ENCODE peak calls at places on chromosomes 6 and 20, in four cellular contexts. T is WERI-Rb-1, E is lung, J is small intestine. H is an unnamed sample.

GRCh38 chr6:105994522-105995402 is 91.4 kb upstream of the PRDM1 start:
- DNase-seq in T (peak; percentile 25), E (peak; percentile 51), J (peak; percentile 53), H (peak; percentile 77)

GRCh38 chr6:107488875-107489635 is 862 bp upstream of the SOBP start:
- DNase-seq in T (peak; percentile 44), E (no peak), J (peak; percentile 20), H (peak; percentile 90)

GRCh38 chr6:144305985-144306384 is 20.9 kb downstream of the UTRN start:
- DNase-seq in T (no peak), E (peak; percentile 10), J (peak; percentile 10), H (no peak)

GRCh38 chr6:82494367-82494766 is 130.8 kb downstream of the TPBG start:
- DNase-seq in T (peak; percentile 66), E (no peak), J (no peak), H (no peak)

GRCh38 chr6:152387091-152387490 is 250.1 kb downstream of the SYNE1 start:
- DNase-seq in T (no peak), E (no peak), J (no peak), H (no peak)

GRCh38 chr6:151497935-151498726 is 4.3 kb downstream of the CCDC170 start:
- DNase-seq in T (no peak), E (no peak), J (peak; percentile 55), H (no peak)

GRCh38 chr6:163260111-163260895 is 154.2 kb upstream of the QKI start:
- DNase-seq in T (no peak), E (no peak), J (no peak), H (peak; percentile 91)

GRCh38 chr20:18645851-18646250 is 58.0 kb downstream of the DTD1 start:
- DNase-seq in T (no peak), E (no peak), J (no peak), H (no peak)

GRCh38 chr6:52022675-52023074 is 64.7 kb downstream of the PKHD1 start:
- DNase-seq in T (no peak), E (no peak), J (no peak), H (peak; percentile 17)

GRCh38 chr6:113873043-113873667 is 16.0 kb downstream of the MARCKS start:
- DNase-seq in T (no peak), E (peak; percentile 40), J (peak; percentile 94), H (no peak)

GRCh38 chr6:44738652-44739141 is 351.2 kb downstream of the CDC5L start:
- DNase-seq in T (no peak), E (no peak), J (peak; percentile 50), H (peak; percentile 57)

GRCh38 chr6:169019727-169020491 is 233.7 kb downstream of the THBS2 start:
- DNase-seq in T (peak; percentile 36), E (no peak), J (peak; percentile 38), H (peak; percentile 64)

GRCh38 chr20:34880095-34880680 is 3.8 kb downstream of the ACSS2 start:
- DNase-seq in T (no peak), E (no peak), J (peak; percentile 77), H (no peak)

GRCh38 chr6:36368921-36369880 is 18.3 kb downstream of the ETV7 start:
- DNase-seq in T (peak; percentile 92), E (peak; percentile 49), J (no peak), H (no peak)

GRCh38 chr20:56249244-56249955 is 868 bp downstream of the MC3R start:
- DNase-seq in T (peak; percentile 41), E (no peak), J (no peak), H (peak; percentile 6)

GRCh38 chr6:45928721-45929305 is 86.8 kb downstream of the CLIC5 start:
- DNase-seq in T (no peak), E (no peak), J (no peak), H (peak; percentile 20)

GRCh38 chr6:11424395-11425050 is 113.0 kb upstream of the TMEM170B start:
- DNase-seq in T (no peak), E (no peak), J (no peak), H (no peak)

GRCh38 chr6:82980086-82980485 is 85.6 kb downstream of the UBE3D start:
- DNase-seq in T (no peak), E (no peak), J (no peak), H (no peak)

GRCh38 chr6:161407115-161407514 is 133.3 kb upstream of the AGPAT4 start:
- DNase-seq in T (no peak), E (no peak), J (no peak), H (no peak)

GRCh38 chr6:91376686-91377085 is 789.8 kb upstream of the MAP3K7 start:
- DNase-seq in T (no peak), E (no peak), J (peak; percentile 66), H (peak; percentile 0)

GRCh38 chr20:51062065-51062464 is 39.2 kb upstream of the KCNG1 start:
- DNase-seq in T (no peak), E (no peak), J (no peak), H (no peak)

GRCh38 chr6:11650297-11650696 is 112.7 kb downstream of the TMEM170B start:
- DNase-seq in T (no peak), E (no peak), J (no peak), H (peak; percentile 55)

GRCh38 chr6:143999406-143999805 is 8.7 kb downstream of the PLAGL1 start:
- DNase-seq in T (no peak), E (no peak), J (no peak), H (no peak)

GRCh38 chr6:166720859-166721258 is 93.8 kb upstream of the RPS6KA2 start:
- DNase-seq in T (no peak), E (no peak), J (no peak), H (no peak)

GRCh38 chr6:55524441-55524840 is 54.6 kb downstream of the HMGCLL1 start:
- DNase-seq in T (no peak), E (no peak), J (no peak), H (no peak)

GRCh38 chr6:157561929-157562810 is 181.2 kb downstream of the ZDHHC14 start:
- DNase-seq in T (no peak), E (no peak), J (peak; percentile 36), H (no peak)

GRCh38 chr6:111342913-111343312 is 140.1 kb downstream of the REV3L start:
- DNase-seq in T (no peak), E (no peak), J (peak; percentile 5), H (no peak)

GRCh38 chr20:51631011-51631950 is 88.8 kb upstream of the NFATC2 start:
- DNase-seq in T (no peak), E (peak; percentile 39), J (peak; percentile 16), H (no peak)

GRCh38 chr6:161393839-161394364 is 120.0 kb upstream of the AGPAT4 start:
- DNase-seq in T (peak; percentile 43), E (no peak), J (peak; percentile 72), H (peak; percentile 66)

GRCh38 chr6:101509556-101509955 is 116.0 kb downstream of the GRIK2 start:
- DNase-seq in T (no peak), E (no peak), J (no peak), H (no peak)

GRCh38 chr6:135537782-135538301 is 40.3 kb upstream of the AHI1 start:
- DNase-seq in T (no peak), E (no peak), J (no peak), H (peak; percentile 4)

GRCh38 chr6:161168281-161168891 is 105.5 kb downstream of the AGPAT4 start:
- DNase-seq in T (no peak), E (no peak), J (no peak), H (no peak)

GRCh38 chr20:49938173-49939163 is 2.3 kb downstream of the RNF114 start:
- DNase-seq in T (peak; percentile 44), E (no peak), J (peak; percentile 15), H (no peak)
- H3K4me3 ChIP-seq in T (no peak overlapping the region), E (no peak overlapping the region), J (no peak overlapping the region), H (no peak overlapping the region)

GRCh38 chr20:46285072-46285471 is 23.2 kb downstream of the CDH22 start:
- DNase-seq in T (no peak), E (no peak), J (no peak), H (no peak)

GRCh38 chr20:46285740-46286139 is 22.6 kb downstream of the CDH22 start:
- DNase-seq in T (no peak), E (no peak), J (no peak), H (no peak)

GRCh38 chr20:46282669-46283068 is 25.6 kb downstream of the CDH22 start:
- DNase-seq in T (peak; percentile 94), E (no peak), J (no peak), H (no peak)

GRCh38 chr20:46284028-46284427 is 24.3 kb downstream of the CDH22 start:
- DNase-seq in T (no peak), E (no peak), J (no peak), H (no peak)

DNA sequence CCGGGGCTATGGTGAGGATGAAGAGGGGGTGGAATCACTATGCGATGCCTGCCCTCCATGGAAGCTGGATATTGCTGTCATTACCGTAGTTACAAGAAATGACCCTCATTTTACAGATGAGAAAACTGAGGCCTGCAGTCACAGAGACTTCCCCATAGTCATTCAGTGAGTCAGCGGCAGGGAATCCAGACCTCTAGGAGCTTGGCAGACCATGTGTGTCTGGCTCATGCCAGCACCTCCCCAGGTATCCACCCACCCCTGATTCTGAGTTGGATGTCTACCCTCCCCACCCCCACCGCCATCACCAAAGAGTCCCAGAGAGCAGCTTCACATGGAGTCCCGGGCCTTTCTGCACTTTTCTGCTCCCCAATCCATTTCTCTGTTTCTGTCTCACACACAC is 24.9 kb downstream of the CDH22 start:
- DNase-seq in T (no peak), E (no peak), J (no peak), H (no peak)
- H3K27me3 ChIP-seq in T (no peaks in the 10 kb centered on the region), E (no peaks in the 10 kb centered on the region), J (peaks cover 6% of the 10 kb centered on the region), H (no peaks in the 10 kb centered on the region)

DNA sequence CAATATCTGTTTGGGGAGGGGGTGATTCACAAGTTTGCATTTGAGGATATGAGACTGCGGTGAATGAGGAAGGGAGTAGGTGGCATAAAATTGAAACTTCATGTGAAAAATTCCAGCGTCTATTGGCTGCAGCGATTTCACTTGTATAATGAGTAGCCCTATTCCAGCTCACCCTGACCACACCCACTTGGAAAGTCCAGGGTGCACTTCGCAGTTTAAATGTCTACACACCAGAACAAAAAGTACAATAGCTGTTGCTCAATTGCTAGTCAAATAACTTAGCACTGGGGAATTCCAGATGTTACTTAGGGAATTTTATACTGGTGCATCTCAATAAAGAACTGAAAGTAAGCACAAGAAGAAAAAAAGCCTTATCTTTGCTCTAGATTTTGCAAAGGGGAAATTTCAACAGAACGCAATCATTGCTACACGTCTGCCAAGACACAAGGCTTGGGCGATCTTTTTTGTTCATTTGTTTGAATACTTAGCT is 6.3 kb downstream of the TNFAIP3 start:
- DNase-seq in T (no peak), E (peak; percentile 85), J (peak; percentile 95), H (no peak)
- H3K4me3 ChIP-seq in T (no peak overlapping the region), E (no peak overlapping the region), J (no peak overlapping the region), H (no peak overlapping the region)

GRCh38 chr20:64185276-64185900 is 21.1 kb downstream of the MYT1 start:
- DNase-seq in T (no peak), E (no peak), J (no peak), H (no peak)

GRCh38 chr20:64181391-64181790 is 17.1 kb downstream of the MYT1 start:
- DNase-seq in T (no peak), E (no peak), J (no peak), H (no peak)

GRCh38 chr20:64184795-64185194 is 20.5 kb downstream of the MYT1 start:
- DNase-seq in T (no peak), E (no peak), J (no peak), H (no peak)

GRCh38 chr20:64182146-64182865 is 18.1 kb downstream of the MYT1 start:
- DNase-seq in T (no peak), E (no peak), J (no peak), H (peak; percentile 57)

GRCh38 chr20:64183313-64183712 is 19.1 kb downstream of the MYT1 start:
- DNase-seq in T (no peak), E (no peak), J (no peak), H (no peak)
- H3K27me3 ChIP-seq in T (no peaks in the 10 kb centered on the region), E (peaks cover 10% of the 10 kb centered on the region), J (no peaks in the 10 kb centered on the region), H (no peaks in the 10 kb centered on the region)

GRCh38 chr6:27422651-27423332 is 34.2 kb downstream of the ZNF391 start:
- DNase-seq in T (no peak), E (no peak), J (no peak), H (peak; percentile 48)
- H3K4me3 ChIP-seq in T (no peak overlapping the region), E (no peak overlapping the region), J (no peak overlapping the region), H (no peak overlapping the region)